ENCODE peak calls at places on chromosome 2, in six cellular contexts. One of them, this sample, is unnamed.

GRCh38 chr2:7725132-7725849 is 808.1 kb downstream of the RNF144A start:
- DNase-seq in foreskin keratinocyte: no peak
- DNase-seq in HFFc6: no peak
- DNase-seq in NCI-H1105 treated with DMSO at 0.1 percent for 48 hours: peak
- DNase-seq in GM23248: peak
- DNase-seq in WTC11: no peak
- DNase-seq in this sample: no peak

GRCh38 chr2:173021939-173022371 is 53.7 kb upstream of the MAP3K20 start:
- DNase-seq in GM23248: peak
- DNase-seq in NCI-H1105 treated with DMSO at 0.1 percent for 48 hours: no peak
- DNase-seq in HFFc6: peak
- DNase-seq in foreskin keratinocyte: peak
- DNase-seq in WTC11: no peak
- DNase-seq in this sample: no peak

GRCh38 chr2:193580176-193580950 is 1385.6 kb upstream of the TMEFF2 start:
- DNase-seq in HFFc6: no peak
- DNase-seq in foreskin keratinocyte: no peak
- DNase-seq in NCI-H1105 treated with DMSO at 0.1 percent for 48 hours: no peak
- DNase-seq in GM23248: no peak
- DNase-seq in WTC11: no peak
- DNase-seq in this sample: no peak

GRCh38 chr2:237743561-237744269 is 54.9 kb upstream of the RBM44 start:
- DNase-seq in foreskin keratinocyte: peak
- DNase-seq in WTC11: no peak
- DNase-seq in GM23248: peak
- DNase-seq in NCI-H1105 treated with DMSO at 0.1 percent for 48 hours: no peak
- DNase-seq in HFFc6: peak
- DNase-seq in this sample: no peak

GRCh38 chr2:239602290-239603282 is 201.8 kb upstream of the HDAC4 start:
- DNase-seq in foreskin keratinocyte: no peak
- DNase-seq in WTC11: no peak
- DNase-seq in NCI-H1105 treated with DMSO at 0.1 percent for 48 hours: no peak
- DNase-seq in HFFc6: no peak
- DNase-seq in GM23248: no peak
- DNase-seq in this sample: no peak

GRCh38 chr2:62789918-62790317 is 84.4 kb downstream of the EHBP1 start:
- DNase-seq in GM23248: no peak
- DNase-seq in NCI-H1105 treated with DMSO at 0.1 percent for 48 hours: no peak
- DNase-seq in HFFc6: no peak
- DNase-seq in foreskin keratinocyte: no peak
- DNase-seq in WTC11: no peak
- DNase-seq in this sample: no peak

GRCh38 chr2:12167525-12168317 is 421.3 kb downstream of the LPIN1 start:
- DNase-seq in foreskin keratinocyte: no peak
- DNase-seq in WTC11: peak
- DNase-seq in GM23248: no peak
- DNase-seq in HFFc6: no peak
- DNase-seq in NCI-H1105 treated with DMSO at 0.1 percent for 48 hours: no peak
- DNase-seq in this sample: no peak

GRCh38 chr2:106020821-106021316 is 173.2 kb downstream of the UXS1 start:
- DNase-seq in NCI-H1105 treated with DMSO at 0.1 percent for 48 hours: peak
- DNase-seq in HFFc6: no peak
- DNase-seq in foreskin keratinocyte: no peak
- DNase-seq in GM23248: no peak
- DNase-seq in WTC11: no peak
- DNase-seq in this sample: no peak

GRCh38 chr2:26946841-26947784 is 23.3 kb upstream of the MAPRE3 start:
- DNase-seq in foreskin keratinocyte: no peak
- DNase-seq in WTC11: no peak
- DNase-seq in HFFc6: no peak
- DNase-seq in NCI-H1105 treated with DMSO at 0.1 percent for 48 hours: peak
- DNase-seq in GM23248: peak
- DNase-seq in this sample: no peak

GRCh38 chr2:219109468-219109867 is 48.7 kb upstream of the IHH start:
- DNase-seq in foreskin keratinocyte: no peak
- DNase-seq in NCI-H1105 treated with DMSO at 0.1 percent for 48 hours: no peak
- DNase-seq in WTC11: peak
- DNase-seq in HFFc6: no peak
- DNase-seq in GM23248: no peak
- DNase-seq in this sample: no peak

GRCh38 chr2:46776687-46777327 is 138.8 kb downstream of the MCFD2 start:
- DNase-seq in GM23248: peak
- DNase-seq in foreskin keratinocyte: peak
- DNase-seq in HFFc6: peak
- DNase-seq in WTC11: peak
- DNase-seq in NCI-H1105 treated with DMSO at 0.1 percent for 48 hours: peak
- DNase-seq in this sample: no peak

GRCh38 chr2:190679813-190680591 is 31.1 kb downstream of the NAB1 start:
- DNase-seq in GM23248: peak
- DNase-seq in WTC11: peak
- DNase-seq in foreskin keratinocyte: peak
- DNase-seq in HFFc6: no peak
- DNase-seq in NCI-H1105 treated with DMSO at 0.1 percent for 48 hours: peak
- DNase-seq in this sample: peak

GRCh38 chr2:237629188-237629534 is 1.8 kb downstream of the LRRFIP1 start:
- DNase-seq in WTC11: no peak
- DNase-seq in foreskin keratinocyte: no peak
- DNase-seq in GM23248: peak
- DNase-seq in NCI-H1105 treated with DMSO at 0.1 percent for 48 hours: no peak
- DNase-seq in HFFc6: peak
- DNase-seq in this sample: no peak

GRCh38 chr2:88639865-88640264 is 12.6 kb upstream of the EIF2AK3 start:
- DNase-seq in HFFc6: no peak
- DNase-seq in WTC11: no peak
- DNase-seq in foreskin keratinocyte: no peak
- DNase-seq in GM23248: no peak
- DNase-seq in NCI-H1105 treated with DMSO at 0.1 percent for 48 hours: no peak
- DNase-seq in this sample: no peak

GRCh38 chr2:74922592-74923227 is 35.7 kb upstream of the POLE4 start:
- DNase-seq in GM23248: peak
- DNase-seq in foreskin keratinocyte: no peak
- DNase-seq in WTC11: no peak
- DNase-seq in HFFc6: no peak
- DNase-seq in NCI-H1105 treated with DMSO at 0.1 percent for 48 hours: no peak
- DNase-seq in this sample: no peak

GRCh38 chr2:200148366-200148765 is 158.1 kb upstream of the SPATS2L start:
- DNase-seq in foreskin keratinocyte: no peak
- DNase-seq in HFFc6: no peak
- DNase-seq in WTC11: no peak
- DNase-seq in NCI-H1105 treated with DMSO at 0.1 percent for 48 hours: no peak
- DNase-seq in GM23248: no peak
- DNase-seq in this sample: no peak

GRCh38 chr2:233010569-233011267 is 2.3 kb downstream of the NGEF start:
- DNase-seq in HFFc6: no peak
- DNase-seq in foreskin keratinocyte: no peak
- DNase-seq in WTC11: no peak
- DNase-seq in NCI-H1105 treated with DMSO at 0.1 percent for 48 hours: no peak
- DNase-seq in GM23248: no peak
- DNase-seq in this sample: no peak

GRCh38 chr2:224202466-224202865 is 163.4 kb upstream of the SERPINE2 start:
- DNase-seq in GM23248: no peak
- DNase-seq in NCI-H1105 treated with DMSO at 0.1 percent for 48 hours: no peak
- DNase-seq in HFFc6: no peak
- DNase-seq in foreskin keratinocyte: no peak
- DNase-seq in WTC11: no peak
- DNase-seq in this sample: no peak

GRCh38 chr2:191657977-191658376 is 20.0 kb upstream of the NABP1 start:
- DNase-seq in WTC11: no peak
- DNase-seq in HFFc6: peak
- DNase-seq in GM23248: peak
- DNase-seq in NCI-H1105 treated with DMSO at 0.1 percent for 48 hours: no peak
- DNase-seq in foreskin keratinocyte: peak
- DNase-seq in this sample: no peak

GRCh38 chr2:44579136-44579836 is 217.5 kb downstream of the CAMKMT start:
- DNase-seq in NCI-H1105 treated with DMSO at 0.1 percent for 48 hours: no peak
- DNase-seq in WTC11: no peak
- DNase-seq in GM23248: peak
- DNase-seq in foreskin keratinocyte: peak
- DNase-seq in HFFc6: no peak
- DNase-seq in this sample: no peak

GRCh38 chr2:8542381-8543064 is 139.3 kb upstream of the ID2 start:
- DNase-seq in GM23248: no peak
- DNase-seq in WTC11: no peak
- DNase-seq in foreskin keratinocyte: no peak
- DNase-seq in HFFc6: no peak
- DNase-seq in NCI-H1105 treated with DMSO at 0.1 percent for 48 hours: no peak
- DNase-seq in this sample: no peak

GRCh38 chr2:105294844-105295481 is 34.6 kb downstream of the TGFBRAP1 start:
- DNase-seq in NCI-H1105 treated with DMSO at 0.1 percent for 48 hours: peak
- DNase-seq in foreskin keratinocyte: peak
- DNase-seq in GM23248: peak
- DNase-seq in WTC11: peak
- DNase-seq in HFFc6: peak
- DNase-seq in this sample: no peak

GRCh38 chr2:143524001-143524608 is 394.9 kb downstream of the ARHGAP15 start:
- DNase-seq in GM23248: peak
- DNase-seq in NCI-H1105 treated with DMSO at 0.1 percent for 48 hours: no peak
- DNase-seq in WTC11: no peak
- DNase-seq in HFFc6: peak
- DNase-seq in foreskin keratinocyte: no peak
- DNase-seq in this sample: no peak

GRCh38 chr2:136110528-136110927 is 7.4 kb downstream of the CXCR4 start:
- DNase-seq in HFFc6: no peak
- DNase-seq in WTC11: no peak
- DNase-seq in GM23248: no peak
- DNase-seq in NCI-H1105 treated with DMSO at 0.1 percent for 48 hours: peak
- DNase-seq in foreskin keratinocyte: no peak
- DNase-seq in this sample: no peak

GRCh38 chr2:109355192-109355843 is 226.3 kb downstream of the SH3RF3 start:
- DNase-seq in WTC11: no peak
- DNase-seq in NCI-H1105 treated with DMSO at 0.1 percent for 48 hours: no peak
- DNase-seq in GM23248: no peak
- DNase-seq in HFFc6: no peak
- DNase-seq in foreskin keratinocyte: no peak
- DNase-seq in this sample: no peak

GRCh38 chr2:146547236-146547635 is 1297.6 kb upstream of the ACVR2A start:
- DNase-seq in NCI-H1105 treated with DMSO at 0.1 percent for 48 hours: no peak
- DNase-seq in WTC11: no peak
- DNase-seq in GM23248: no peak
- DNase-seq in foreskin keratinocyte: no peak
- DNase-seq in HFFc6: no peak
- DNase-seq in this sample: no peak

GRCh38 chr2:68606759-68607158 is 36.6 kb upstream of the PROKR1 start:
- DNase-seq in HFFc6: no peak
- DNase-seq in foreskin keratinocyte: no peak
- DNase-seq in WTC11: no peak
- DNase-seq in NCI-H1105 treated with DMSO at 0.1 percent for 48 hours: no peak
- DNase-seq in GM23248: no peak
- DNase-seq in this sample: no peak

GRCh38 chr2:101369100-101369499 is 18.2 kb downstream of the CREG2 start:
- DNase-seq in WTC11: no peak
- DNase-seq in GM23248: no peak
- DNase-seq in foreskin keratinocyte: no peak
- DNase-seq in HFFc6: no peak
- DNase-seq in NCI-H1105 treated with DMSO at 0.1 percent for 48 hours: no peak
- DNase-seq in this sample: no peak

This sample was measured in NCI-H748 treated with DMSO at 0.1 percent for 48 hours.